ENCODE peak calls at places on chromosomes 3 and 15, in ten cellular contexts. H is NCI-H2029; I is AG08396; C is iris pigment epithelial cell; W is activated CD8-positive, alpha-beta memory T cell treated with anti-CD3 and anti-CD28 coated beads for 24 hours; T is activated gamma-delta T cell; X is nucleus accumbens; Y is HFF-Myc; N is NCI-H1694 treated with DMSO at 0.1 percent for 48 hours; U is RCC 7860. K is an unnamed sample.
A peak's percentile ranks its signal among the peaks of the same experiment; 100 is the strongest.

GRCh38 chr15:63194291-63194681 is 4.9 kb downstream of the RAB8B start:
- DNase-seq in H (no peak), I (no peak), C (no peak), W (no peak), T (no peak), X (no peak), Y (no peak), N (no peak), U (no peak), K (no peak)

GRCh38 chr15:94453227-94453626 is 221.9 kb downstream of the MCTP2 start:
- DNase-seq in H (no peak), I (no peak), C (no peak), W (no peak), T (no peak), X (no peak), Y (no peak), N (no peak), U (no peak), K (peak; percentile 1)

GRCh38 chr3:138331143-138331894 is 1.7 kb upstream of the NME9 start:
- DNase-seq in H (no peak), I (peak; percentile 40), C (peak; percentile 41), W (peak; percentile 37), T (no peak), X (no peak), Y (no peak), N (peak; percentile 7), U (no peak), K (peak; percentile 41)

GRCh38 chr3:31758342-31758741 is 222.7 kb downstream of the OSBPL10 start:
- DNase-seq in H (no peak), I (no peak), C (no peak), W (no peak), T (no peak), X (no peak), Y (no peak), N (no peak), U (no peak), K (no peak)

GRCh38 chr3:171428321-171428787 is 31.9 kb downstream of the TNIK start:
- DNase-seq in H (no peak), I (no peak), C (no peak), W (no peak), T (no peak), X (no peak), Y (no peak), N (no peak), U (no peak), K (no peak)

GRCh38 chr3:172836390-172836997 is 86.0 kb downstream of the ECT2 start:
- DNase-seq in H (no peak), I (no peak), C (peak; percentile 56), W (no peak), T (no peak), X (no peak), Y (peak; percentile 49), N (peak; percentile 61), U (peak; percentile 37), K (peak; percentile 69)

GRCh38 chr15:76199106-76200082 is 111.9 kb downstream of the ETFA start:
- DNase-seq in H (no peak), I (peak; percentile 82), C (peak; percentile 93), W (no peak), T (no peak), X (no peak), Y (no peak), N (no peak), U (peak; percentile 71), K (peak; percentile 87)

GRCh38 chr15:74400313-74400850 is 32.9 kb upstream of the CYP11A1 start:
- DNase-seq in H (no peak), I (no peak), C (no peak), W (no peak), T (no peak), X (no peak), Y (no peak), N (no peak), U (peak; percentile 71), K (peak; percentile 71)

GRCh38 chr3:13508496-13508895 is 28.4 kb downstream of the HDAC11 start:
- DNase-seq in H (no peak), I (no peak), C (no peak), W (no peak), T (no peak), X (no peak), Y (no peak), N (no peak), U (no peak), K (no peak)

GRCh38 chr15:48458876-48459275 is 127.6 kb downstream of the DUT start:
- DNase-seq in H (no peak), I (no peak), C (peak; percentile 49), W (no peak), T (no peak), X (no peak), Y (peak; percentile 26), N (no peak), U (no peak), K (no peak)

GRCh38 chr15:44718180-44718926 is 7.0 kb downstream of the B2M start:
- DNase-seq in H (no peak), I (no peak), C (no peak), W (no peak), T (no peak), X (no peak), Y (no peak), N (no peak), U (no peak), K (no peak)

GRCh38 chr3:23948761-23949160 is 3.7 kb downstream of the NR1D2 start:
- DNase-seq in H (no peak), I (no peak), C (peak; percentile 67), W (no peak), T (no peak), X (no peak), Y (no peak), N (no peak), U (no peak), K (peak; percentile 48)

GRCh38 chr3:59425942-59426341 is 376.1 kb upstream of the CFAP20DC start:
- DNase-seq in H (no peak), I (no peak), C (peak; percentile 31), W (peak; percentile 74), T (no peak), X (no peak), Y (no peak), N (no peak), U (no peak), K (no peak)

GRCh38 chr3:15623535-15624450 is 22.2 kb downstream of the BTD start:
- DNase-seq in H (no peak), I (no peak), C (no peak), W (no peak), T (no peak), X (no peak), Y (no peak), N (no peak), U (no peak), K (no peak)

GRCh38 chr3:184525337-184526157 is 36.0 kb upstream of the EPHB3 start:
- DNase-seq in H (no peak), I (no peak), C (no peak), W (peak; percentile 65), T (no peak), X (no peak), Y (no peak), N (no peak), U (no peak), K (no peak)

GRCh38 chr15:85097706-85098105 is 116.0 kb downstream of the PDE8A start:
- DNase-seq in H (no peak), I (no peak), C (peak; percentile 70), W (no peak), T (no peak), X (no peak), Y (no peak), N (no peak), U (no peak), K (no peak)

GRCh38 chr15:92921215-92922131 is 21.3 kb downstream of the CHD2 start:
- DNase-seq in H (no peak), I (no peak), C (peak; percentile 74), W (no peak), T (no peak), X (no peak), Y (no peak), N (no peak), U (peak; percentile 65), K (peak; percentile 84)

GRCh38 chr3:7203969-7204847 is 343.3 kb downstream of the GRM7 start:
- DNase-seq in H (no peak), I (no peak), C (no peak), W (no peak), T (no peak), X (no peak), Y (no peak), N (no peak), U (peak; percentile 21), K (no peak)

GRCh38 chr3:66495633-66496032 is 5.2 kb downstream of the LRIG1 start:
- DNase-seq in H (no peak), I (no peak), C (no peak), W (no peak), T (no peak), X (no peak), Y (no peak), N (no peak), U (no peak), K (no peak)

GRCh38 chr3:47003461-47004368 is 24.2 kb downstream of the NBEAL2 start:
- DNase-seq in H (no peak), I (no peak), C (no peak), W (no peak), T (no peak), X (no peak), Y (no peak), N (no peak), U (no peak), K (no peak)

GRCh38 chr3:50459792-50460191 is 43.6 kb downstream of the CACNA2D2 start:
- DNase-seq in H (no peak), I (no peak), C (no peak), W (no peak), T (no peak), X (no peak), Y (no peak), N (no peak), U (no peak), K (no peak)

GRCh38 chr15:69031013-69032001 is 16.8 kb downstream of the NOX5 start:
- DNase-seq in H (no peak), I (peak; percentile 43), C (peak; percentile 66), W (peak; percentile 64), T (no peak), X (no peak), Y (no peak), N (peak; percentile 26), U (no peak), K (peak; percentile 60)

GRCh38 chr15:60972866-60973265 is 256.2 kb downstream of the RORA start:
- DNase-seq in H (no peak), I (peak; percentile 53), C (peak; percentile 91), W (no peak), T (no peak), X (no peak), Y (no peak), N (no peak), U (no peak), K (peak; percentile 82)

GRCh38 chr3:185585523-185585861 is 603 bp upstream of the SENP2 start:
- DNase-seq in H (no peak), I (no peak), C (no peak), W (no peak), T (no peak), X (no peak), Y (no peak), N (no peak), U (no peak), K (no peak)

GRCh38 chr15:31269961-31270575 is 56.6 kb upstream of the KLF13 start:
- DNase-seq in H (no peak), I (no peak), C (no peak), W (peak; percentile 52), T (no peak), X (no peak), Y (no peak), N (no peak), U (no peak), K (no peak)

GRCh38 chr15:45288947-45289346 is 36.9 kb downstream of the SLC28A2 start:
- DNase-seq in H (no peak), I (no peak), C (no peak), W (no peak), T (no peak), X (no peak), Y (no peak), N (no peak), U (no peak), K (no peak)

GRCh38 chr3:64685800-64686445 is 1.9 kb downstream of the ADAMTS9 start:
- DNase-seq in H (no peak), I (peak; percentile 82), C (peak; percentile 95), W (no peak), T (no peak), X (peak; percentile 59), Y (peak; percentile 31), N (no peak), U (peak; percentile 87), K (peak; percentile 71)

GRCh38 chr3:50257990-50258389 is 11.0 kb upstream of the SEMA3B start:
- DNase-seq in H (no peak), I (no peak), C (no peak), W (no peak), T (no peak), X (no peak), Y (no peak), N (no peak), U (no peak), K (no peak)

K was measured in M059J.